ENCODE peak calls at places on chromosomes 1 and 21, in seven cellular contexts. I, M, A, B, G, U and V are unnamed samples.
A peak's percentile ranks its signal among the peaks of the same experiment; 100 is the strongest.

GRCh38 chr1:18134324-18135046 is 26.9 kb downstream of the IGSF21 start:
- DNase-seq in M (no peak), G (no peak), A (no peak), B (no peak), U (no peak), I (no peak), V (no peak)

GRCh38 chr1:119136401-119136800 is 4.1 kb downstream of the WARS2 start:
- DNase-seq in A (no peak), U (no peak), M (no peak), B (no peak), I (no peak), G (no peak), V (no peak)

GRCh38 chr1:226871636-226872327 is 1.4 kb downstream of the PSEN2 start:
- DNase-seq in A (peak; percentile 69), U (no peak), G (no peak), B (no peak), I (no peak), M (peak; percentile 85), V (no peak)

GRCh38 chr1:1250828-1251284 is 4.3 kb upstream of the C1QTNF12 start:
- DNase-seq in U (no peak), M (no peak), A (peak; percentile 91), G (no peak), I (peak; percentile 88), B (no peak), V (peak; percentile 61)

GRCh38 chr1:42423621-42424200 is 32.1 kb downstream of the ZMYND12 start:
- DNase-seq in G (no peak), U (no peak), M (no peak), A (no peak), B (no peak), I (no peak), V (no peak)

GRCh38 chr1:237857455-237857854 is 33.3 kb downstream of the ZP4 start:
- DNase-seq in A (no peak), G (no peak), M (no peak), I (no peak), B (no peak), U (no peak), V (no peak)

GRCh38 chr1:36982708-36983107 is 51.6 kb downstream of the GRIK3 start:
- DNase-seq in B (no peak), A (no peak), U (no peak), I (no peak), G (no peak), M (no peak), V (no peak)

GRCh38 chr1:79497193-79497773 is 490.8 kb upstream of the ADGRL4 start:
- DNase-seq in M (no peak), G (no peak), A (no peak), U (no peak), B (no peak), I (no peak), V (no peak)

GRCh38 chr1:222084048-222084447 is 342.2 kb upstream of the DUSP10 start:
- DNase-seq in I (no peak), A (no peak), U (no peak), M (no peak), B (no peak), G (no peak), V (no peak)

GRCh38 chr1:55214903-55215193 is 316 bp downstream of the USP24 start:
- DNase-seq in I (no peak), U (peak; percentile 42), B (peak; percentile 74), M (no peak), A (no peak), G (peak; percentile 64), V (no peak)

GRCh38 chr1:116504308-116505156 is 66.3 kb downstream of the CD58 start:
- DNase-seq in A (peak; percentile 94), G (peak; percentile 82), B (peak; percentile 70), I (peak; percentile 94), M (no peak), U (peak; percentile 89), V (peak; percentile 67)

GRCh38 chr1:170676628-170677027 is 12.7 kb downstream of the PRRX1 start:
- DNase-seq in I (no peak), B (no peak), M (no peak), G (no peak), U (no peak), A (no peak), V (no peak)

GRCh38 chr1:27878787-27879335 is 6.5 kb downstream of the THEMIS2 start:
- DNase-seq in A (peak; percentile 59), B (no peak), G (peak; percentile 58), M (no peak), U (no peak), I (no peak), V (no peak)

GRCh38 chr1:8189931-8190483 is 127.9 kb upstream of the SLC45A1 start:
- DNase-seq in G (no peak), A (peak; percentile 4), B (no peak), I (no peak), U (no peak), M (no peak), V (no peak)

GRCh38 chr1:222769181-222769580 is 32.2 kb downstream of the FAM177B start:
- DNase-seq in A (no peak), B (no peak), I (no peak), M (no peak), G (no peak), U (no peak), V (no peak)

GRCh38 chr21:45405271-45405818 is 380 bp downstream of the COL18A1 start:
- DNase-seq in G (peak; percentile 82), A (peak; percentile 75), U (no peak), B (peak; percentile 73), I (no peak), M (no peak), V (no peak)

GRCh38 chr1:153869486-153869885 is 53.3 kb downstream of the GATAD2B start:
- DNase-seq in M (no peak), A (no peak), I (no peak), U (no peak), B (no peak), G (no peak), V (no peak)

GRCh38 chr1:216690593-216690992 is 32.6 kb downstream of the ESRRG start:
- DNase-seq in A (no peak), I (no peak), B (no peak), M (no peak), U (no peak), G (no peak), V (no peak)

GRCh38 chr1:24704411-24705259 is 40.6 kb upstream of the CLIC4 start:
- DNase-seq in G (no peak), I (no peak), A (no peak), U (no peak), B (no peak), M (no peak), V (no peak)

GRCh38 chr1:172917972-172918371 is 132.8 kb downstream of the TNFSF18 start:
- DNase-seq in A (no peak), B (no peak), M (no peak), I (no peak), U (no peak), G (no peak), V (no peak)

GRCh38 chr1:198435044-198435443 is 105.4 kb downstream of the ATP6V1G3 start:
- DNase-seq in A (no peak), M (no peak), G (no peak), U (no peak), I (no peak), B (no peak), V (no peak)

GRCh38 chr1:47529520-47530098 is 91.8 kb downstream of the FOXD2 start:
- DNase-seq in U (no peak), B (no peak), G (no peak), I (no peak), A (no peak), M (no peak), V (no peak)

GRCh38 chr1:147077081-147077480 is 95.2 kb downstream of the PRKAB2 start:
- DNase-seq in B (no peak), A (no peak), I (no peak), G (no peak), M (no peak), U (no peak), V (no peak)
- H3K9me3 ChIP-seq in B (no peaks in the 10 kb centered on the region), A (no peaks in the 10 kb centered on the region), I (no peaks in the 10 kb centered on the region), G (no peaks in the 10 kb centered on the region), M (no peaks in the 10 kb centered on the region), U (no peaks in the 10 kb centered on the region), V (no peaks in the 10 kb centered on the region)

GRCh38 chr21:14073615-14074014 is 137.1 kb downstream of the LIPI start:
- DNase-seq in G (no peak), U (no peak), M (no peak), B (no peak), I (no peak), A (no peak), V (no peak)

GRCh38 chr21:14070968-14071367 is 139.8 kb downstream of the LIPI start:
- DNase-seq in G (no peak), I (no peak), M (no peak), A (no peak), U (no peak), B (no peak), V (no peak)

GRCh38 chr21:14071902-14072734 is 138.6 kb downstream of the LIPI start:
- DNase-seq in M (no peak), U (no peak), I (no peak), A (no peak), G (no peak), B (no peak), V (no peak)

GRCh38 chr21:14074177-14074576 is 136.6 kb downstream of the LIPI start:
- DNase-seq in G (peak; percentile 60), A (no peak), M (no peak), I (no peak), U (no peak), B (no peak), V (no peak)

GRCh38 chr21:14072761-14073535 is 137.8 kb downstream of the LIPI start:
- DNase-seq in M (no peak), G (no peak), I (no peak), A (no peak), U (no peak), B (no peak), V (no peak)
- H3K9me3 ChIP-seq in M (no peaks in the 10 kb centered on the region), G (no peaks in the 10 kb centered on the region), I (no peaks in the 10 kb centered on the region), A (no peaks in the 10 kb centered on the region), U (no peaks in the 10 kb centered on the region), B (no peaks in the 10 kb centered on the region), V (no peaks in the 10 kb centered on the region)

GRCh38 chr1:185069202-185069601 is 23.8 kb downstream of the RNF2 start:
- DNase-seq in M (no peak), I (no peak), A (no peak), B (no peak), G (no peak), U (no peak), V (no peak)
- H3K9me3 ChIP-seq in M (no peaks in the 10 kb centered on the region), I (no peaks in the 10 kb centered on the region), A (no peaks in the 10 kb centered on the region), B (no peaks in the 10 kb centered on the region), G (no peaks in the 10 kb centered on the region), U (no peaks in the 10 kb centered on the region), V (no peaks in the 10 kb centered on the region)

GRCh38 chr21:28069446-28069845 is 923.2 kb downstream of the LTN1 start:
- DNase-seq in G (no peak), B (no peak), A (no peak), M (no peak), I (no peak), U (no peak), V (no peak)

GRCh38 chr21:28068455-28069358 is 924.0 kb downstream of the LTN1 start:
- DNase-seq in I (no peak), U (no peak), M (no peak), G (no peak), A (no peak), B (peak; percentile 20), V (no peak)

GRCh38 chr21:28063241-28063640 is 929.4 kb downstream of the LTN1 start:
- DNase-seq in G (no peak), M (no peak), A (no peak), B (no peak), I (no peak), U (no peak), V (no peak)

GRCh38 chr21:28066051-28066450 is 926.6 kb downstream of the LTN1 start:
- DNase-seq in A (no peak), G (no peak), M (no peak), U (no peak), I (no peak), B (no peak), V (no peak)

GRCh38 chr21:28067015-28067414 is 925.7 kb downstream of the LTN1 start:
- DNase-seq in G (no peak), M (no peak), A (no peak), I (no peak), B (no peak), U (no peak), V (no peak)
- H3K9me3 ChIP-seq in G (no peaks in the 10 kb centered on the region), M (no peaks in the 10 kb centered on the region), A (no peaks in the 10 kb centered on the region), I (no peaks in the 10 kb centered on the region), B (no peaks in the 10 kb centered on the region), U (no peaks in the 10 kb centered on the region), V (no peaks in the 10 kb centered on the region)